ENCODE peak calls at places on chromosomes 12 and 14, in ten cellular contexts. M, Y, V, D, I, N, R, O, T and Q are unnamed samples.

GRCh38 chr14:61537567-61538463 is 157.5 kb upstream of the HIF1A start:
- DNase-seq in M (peak; percentile 87), Y (peak; percentile 93), V (no peak), D (peak; percentile 68), I (peak; percentile 17), N (no peak), R (peak; percentile 37), O (peak; percentile 98), T (peak; percentile 88), Q (no peak)

GRCh38 chr14:23306412-23307145 is at the start of gene BCL2L2:
- DNase-seq in M (peak; percentile 91), Y (peak; percentile 84), V (peak; percentile 90), D (peak; percentile 75), I (peak; percentile 80), N (peak; percentile 91), R (peak; percentile 74), O (peak; percentile 94), T (peak; percentile 95), Q (peak; percentile 87)

GRCh38 chr12:6839482-6840201 is 1.1 kb upstream of the GNB3 start:
- DNase-seq in M (no peak), Y (no peak), V (peak; percentile 80), D (no peak), I (peak; percentile 76), N (no peak), R (peak; percentile 97), O (no peak), T (no peak), Q (no peak)

GRCh38 chr14:61524211-61524806 is 171.0 kb upstream of the HIF1A start:
- DNase-seq in M (peak; percentile 81), Y (peak; percentile 94), V (no peak), D (peak; percentile 77), I (no peak), N (no peak), R (no peak), O (no peak), T (peak; percentile 87), Q (no peak)

GRCh38 chr12:91483471-91483985 is 300.9 kb upstream of the DCN start:
- DNase-seq in M (peak; percentile 59), Y (no peak), V (no peak), D (no peak), I (no peak), N (no peak), R (no peak), O (no peak), T (no peak), Q (no peak)

GRCh38 chr12:96014932-96015599 is 18.9 kb upstream of the HAL start:
- DNase-seq in M (no peak), Y (peak; percentile 50), V (no peak), D (no peak), I (no peak), N (no peak), R (no peak), O (no peak), T (peak; percentile 42), Q (no peak)

GRCh38 chr14:63375772-63376171 is 57.0 kb upstream of the GPHB5 start:
- DNase-seq in M (no peak), Y (peak; percentile 25), V (no peak), D (no peak), I (no peak), N (no peak), R (no peak), O (no peak), T (no peak), Q (no peak)

GRCh38 chr12:120856980-120857379 is 47.2 kb downstream of the SPPL3 start:
- DNase-seq in M (no peak), Y (no peak), V (no peak), D (peak; percentile 20), I (no peak), N (no peak), R (peak; percentile 58), O (no peak), T (no peak), Q (peak; percentile 30)

GRCh38 chr12:41485203-41485602 is 297.1 kb downstream of the PDZRN4 start:
- DNase-seq in M (no peak), Y (no peak), V (no peak), D (no peak), I (no peak), N (no peak), R (no peak), O (no peak), T (peak; percentile 3), Q (no peak)

GRCh38 chr12:22494319-22494718 is 50.0 kb downstream of the C2CD5 start:
- DNase-seq in M (no peak), Y (peak; percentile 2), V (no peak), D (no peak), I (no peak), N (no peak), R (no peak), O (no peak), T (peak; percentile 7), Q (no peak)

GRCh38 chr14:23121401-23121800 is 2.3 kb upstream of the CEBPE start:
- DNase-seq in M (peak; percentile 72), Y (peak; percentile 84), V (peak; percentile 55), D (peak; percentile 12), I (peak; percentile 59), N (peak; percentile 48), R (peak; percentile 83), O (no peak), T (peak; percentile 94), Q (no peak)

GRCh38 chr14:99075061-99075460 is 196.9 kb downstream of the BCL11B start:
- DNase-seq in M (no peak), Y (no peak), V (no peak), D (no peak), I (no peak), N (no peak), R (no peak), O (no peak), T (no peak), Q (peak; percentile 74)

GRCh38 chr12:91681751-91682150 is 463.9 kb downstream of the BTG1 start:
- DNase-seq in M (no peak), Y (no peak), V (no peak), D (no peak), I (no peak), N (no peak), R (no peak), O (no peak), T (no peak), Q (no peak)

GRCh38 chr14:69822456-69822855 is 25.4 kb upstream of the SLC10A1 start:
- DNase-seq in M (no peak), Y (no peak), V (no peak), D (no peak), I (no peak), N (no peak), R (no peak), O (no peak), T (no peak), Q (no peak)

GRCh38 chr14:77722301-77722700 is 14.4 kb downstream of the SLIRP start:
- DNase-seq in M (no peak), Y (no peak), V (no peak), D (no peak), I (no peak), N (no peak), R (no peak), O (no peak), T (no peak), Q (no peak)

GRCh38 chr12:88132387-88132786 is 9.5 kb downstream of the CEP290 start:
- DNase-seq in M (no peak), Y (no peak), V (no peak), D (no peak), I (no peak), N (no peak), R (no peak), O (no peak), T (peak; percentile 9), Q (no peak)

GRCh38 chr12:27012982-27013255 is 1.3 kb downstream of the TM7SF3 start:
- DNase-seq in M (no peak), Y (no peak), V (no peak), D (no peak), I (no peak), N (no peak), R (no peak), O (no peak), T (no peak), Q (no peak)

GRCh38 chr14:68684466-68685418 is 108.1 kb downstream of the ZFP36L1 start:
- DNase-seq in M (no peak), Y (no peak), V (no peak), D (no peak), I (no peak), N (no peak), R (no peak), O (no peak), T (no peak), Q (no peak)

DNA sequence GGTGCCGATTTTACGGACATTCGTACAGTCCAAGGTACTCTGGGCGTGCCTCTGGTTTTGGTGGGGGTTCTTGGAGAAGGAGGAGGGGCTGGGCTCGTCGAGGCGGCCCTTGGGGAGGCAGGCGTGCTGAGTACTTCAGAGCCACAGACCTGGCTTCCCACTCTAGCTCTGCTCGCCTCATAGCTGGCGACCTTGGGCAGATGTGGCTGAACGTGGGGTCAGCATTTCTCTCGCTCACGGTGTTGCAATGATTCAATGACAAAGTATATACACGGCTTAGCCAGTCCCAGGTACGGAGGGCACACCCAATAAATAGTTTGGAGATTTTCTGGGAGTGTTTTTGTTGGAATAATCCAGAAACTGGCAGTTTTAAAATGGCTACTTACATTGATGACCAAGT is 75.1 kb downstream of the FOXN4 start:
- DNase-seq in M (no peak), Y (no peak), V (no peak), D (no peak), I (no peak), N (no peak), R (no peak), O (no peak), T (no peak), Q (no peak)
- TF ChIP-seq CTCF in M (no peak), Y (no peak), V (no peak), D (no peak), I (no peak), N (no peak), R (no peak), O (no peak), T (no peak), Q (no peak)

DNA sequence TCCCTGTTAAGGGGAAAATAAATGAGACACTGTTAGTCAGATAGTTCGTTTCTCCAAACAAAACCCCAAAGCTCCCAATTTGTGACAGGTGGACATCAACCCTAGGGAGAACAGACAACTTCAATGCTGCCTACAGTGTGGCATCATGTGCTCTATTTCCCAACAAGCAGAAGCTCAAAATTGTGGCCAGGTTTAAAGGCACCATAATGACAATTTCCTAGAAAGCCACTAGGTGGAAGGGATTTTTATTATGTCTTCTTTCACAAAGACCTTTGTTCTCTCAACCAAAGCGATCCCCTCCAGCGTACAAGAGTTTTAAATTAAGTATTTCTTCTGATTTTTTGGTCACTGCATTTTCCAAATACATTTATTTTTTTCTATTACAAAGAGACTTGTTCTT is 88.0 kb upstream of the MBIP start:
- DNase-seq in M (no peak), Y (no peak), V (no peak), D (no peak), I (no peak), N (no peak), R (no peak), O (no peak), T (no peak), Q (no peak)
- TF ChIP-seq CTCF in M (no peak), Y (no peak), V (no peak), D (no peak), I (no peak), N (no peak), R (no peak), O (no peak), T (no peak), Q (no peak)

GRCh38 chr14:36655963-36656768 is 5.5 kb upstream of the PAX9 start:
- DNase-seq in M (no peak), Y (no peak), V (peak; percentile 23), D (no peak), I (peak; percentile 46), N (peak; percentile 84), R (peak; percentile 40), O (peak; percentile 71), T (no peak), Q (no peak)
- TF ChIP-seq CTCF in M (peak; percentile 67), Y (peak; percentile 14), V (peak; percentile 22), D (peak; percentile 74), I (peak; percentile 49), N (peak; percentile 86), R (peak; percentile 74), O (peak; percentile 81), T (peak; percentile 41), Q (no peak)

GRCh38 chr14:65832431-65833253 is 420.1 kb downstream of the FUT8 start:
- DNase-seq in M (peak; percentile 10), Y (peak; percentile 9), V (no peak), D (no peak), I (no peak), N (no peak), R (peak; percentile 16), O (no peak), T (peak; percentile 27), Q (no peak)
- TF ChIP-seq CTCF in M (peak; percentile 50), Y (peak; percentile 23), V (no peak), D (peak; percentile 65), I (peak; percentile 26), N (no peak), R (peak; percentile 75), O (peak; percentile 34), T (peak; percentile 30), Q (no peak)